ENCODE peak calls at places on chromosomes 2 and 18, in four cellular contexts. One of them, this sample, is unnamed.

GRCh38 chr2:95366514-95366913 is 36.0 kb upstream of the FAHD2A start:
- DNase-seq in esophagus muscularis mucosa: no peak
- DNase-seq in ELR: no peak
- DNase-seq in choroid plexus epithelial cell: no peak
- DNase-seq in this sample: no peak

GRCh38 chr2:232348936-232349335 is 29.6 kb upstream of the ALPP start:
- DNase-seq in esophagus muscularis mucosa: no peak
- DNase-seq in choroid plexus epithelial cell: no peak
- DNase-seq in ELR: no peak
- DNase-seq in this sample: no peak

GRCh38 chr18:66167829-66168463 is 417.1 kb downstream of the CDH7 start:
- DNase-seq in ELR: no peak
- DNase-seq in choroid plexus epithelial cell: no peak
- DNase-seq in esophagus muscularis mucosa: no peak
- DNase-seq in this sample: no peak

GRCh38 chr2:174914894-174915760 is 90.1 kb downstream of the CHN1 start:
- DNase-seq in ELR: no peak
- DNase-seq in esophagus muscularis mucosa: no peak
- DNase-seq in choroid plexus epithelial cell: peak; percentile 20
- DNase-seq in this sample: no peak

GRCh38 chr2:218476676-218477075 is 57.8 kb downstream of the VIL1 start:
- DNase-seq in ELR: no peak
- DNase-seq in choroid plexus epithelial cell: peak; percentile 71
- DNase-seq in esophagus muscularis mucosa: no peak
- DNase-seq in this sample: no peak

GRCh38 chr2:101063753-101064502 is 61.8 kb downstream of the RPL31 start:
- DNase-seq in esophagus muscularis mucosa: no peak
- DNase-seq in ELR: peak; percentile 33
- DNase-seq in choroid plexus epithelial cell: peak; percentile 71
- DNase-seq in this sample: peak; percentile 22

GRCh38 chr2:167196461-167197252 is 308.4 kb downstream of the XIRP2 start:
- DNase-seq in ELR: peak; percentile 43
- DNase-seq in esophagus muscularis mucosa: no peak
- DNase-seq in choroid plexus epithelial cell: peak; percentile 94
- DNase-seq in this sample: peak; percentile 31

GRCh38 chr2:229861431-229861830 is 60.4 kb downstream of the TRIP12 start:
- DNase-seq in choroid plexus epithelial cell: no peak
- DNase-seq in ELR: no peak
- DNase-seq in esophagus muscularis mucosa: no peak
- DNase-seq in this sample: no peak

GRCh38 chr2:173264603-173265366 is 89.9 kb upstream of the CDCA7 start:
- DNase-seq in ELR: no peak
- DNase-seq in choroid plexus epithelial cell: no peak
- DNase-seq in esophagus muscularis mucosa: no peak
- DNase-seq in this sample: no peak

GRCh38 chr2:28613616-28614501 is 118.0 kb downstream of the PLB1 start:
- DNase-seq in esophagus muscularis mucosa: no peak
- DNase-seq in ELR: peak; percentile 56
- DNase-seq in choroid plexus epithelial cell: peak; percentile 99
- DNase-seq in this sample: peak; percentile 84

GRCh38 chr2:218344090-218344754 is 12.4 kb upstream of the CATIP start:
- DNase-seq in esophagus muscularis mucosa: no peak
- DNase-seq in ELR: no peak
- DNase-seq in choroid plexus epithelial cell: no peak
- DNase-seq in this sample: no peak

GRCh38 chr2:10120938-10121574 is 1.5 kb upstream of the RRM2 start:
- DNase-seq in esophagus muscularis mucosa: no peak
- DNase-seq in ELR: peak; percentile 61
- DNase-seq in choroid plexus epithelial cell: peak; percentile 45
- DNase-seq in this sample: peak; percentile 58

GRCh38 chr2:172102159-172102857 is 392 bp downstream of the DLX2 start:
- DNase-seq in esophagus muscularis mucosa: peak; percentile 92
- DNase-seq in choroid plexus epithelial cell: no peak
- DNase-seq in ELR: peak; percentile 89
- DNase-seq in this sample: no peak

This sample was measured in HT1080.